ENCODE peak calls at places on chromosome 21, in seven cellular contexts. P is IMR-90, X is iris pigment epithelial cell, G is anterior cingulate cortex, T is upper lobe of right lung, Y is NAMALWA, C is activated gamma-delta T cell. Z is an unnamed sample.

GRCh38 chr21:45455321-45456013 is 50.5 kb downstream of the COL18A1 start:
- DNase-seq in P (peak), X (peak), G (no peak), T (no peak), Y (no peak), C (no peak), Z (no peak)

GRCh38 chr21:18443085-18443484 is 39.5 kb upstream of the TMPRSS15 start:
- DNase-seq in P (no peak), X (no peak), G (no peak), T (no peak), Y (no peak), C (no peak), Z (no peak)

GRCh38 chr21:32612999-32613337 is 791 bp upstream of the CFAP298 start:
- DNase-seq in P (no peak), X (no peak), G (no peak), T (no peak), Y (no peak), C (no peak), Z (no peak)

GRCh38 chr21:34528131-34528561 is 16.1 kb upstream of the KCNE1 start:
- DNase-seq in P (peak), X (peak), G (no peak), T (no peak), Y (no peak), C (no peak), Z (no peak)

GRCh38 chr21:34992736-34993135 is 56.4 kb downstream of the RUNX1 start:
- DNase-seq in P (peak), X (peak), G (no peak), T (no peak), Y (no peak), C (no peak), Z (no peak)

GRCh38 chr21:23687154-23687553 is 1920.1 kb downstream of the MRPL39 start:
- DNase-seq in P (no peak), X (no peak), G (no peak), T (no peak), Y (no peak), C (no peak), Z (no peak)

GRCh38 chr21:26351661-26352060 is 181.1 kb upstream of the APP start:
- DNase-seq in P (no peak), X (no peak), G (no peak), T (no peak), Y (no peak), C (no peak), Z (no peak)

GRCh38 chr21:38505654-38506523 is 7.6 kb upstream of the ERG start:
- DNase-seq in P (peak), X (peak), G (peak), T (no peak), Y (peak), C (no peak), Z (peak)

GRCh38 chr21:33797565-33797964 is 118.0 kb downstream of the ATP5PO start:
- DNase-seq in P (no peak), X (no peak), G (no peak), T (no peak), Y (no peak), C (no peak), Z (no peak)

GRCh38 chr21:28885853-28886177 is 106.9 kb downstream of the LTN1 start:
- DNase-seq in P (no peak), X (no peak), G (no peak), T (no peak), Y (no peak), C (no peak), Z (no peak)

GRCh38 chr21:35438643-35439404 is 389.7 kb upstream of the RUNX1 start:
- DNase-seq in P (peak), X (no peak), G (no peak), T (no peak), Y (peak), C (no peak), Z (no peak)

GRCh38 chr21:43193651-43194302 is 25.0 kb downstream of the CRYAA start:
- DNase-seq in P (peak), X (peak), G (no peak), T (peak), Y (peak), C (no peak), Z (no peak)

GRCh38 chr21:44322621-44323325 is 16.4 kb downstream of the CFAP410 start:
- DNase-seq in P (no peak), X (no peak), G (no peak), T (no peak), Y (no peak), C (no peak), Z (no peak)

GRCh38 chr21:38814126-38815059 is 8.7 kb downstream of the ETS2 start:
- DNase-seq in P (no peak), X (peak), G (no peak), T (no peak), Y (no peak), C (no peak), Z (no peak)

GRCh38 chr21:42212261-42212660 is 6.7 kb upstream of the ABCG1 start:
- DNase-seq in P (no peak), X (no peak), G (no peak), T (no peak), Y (no peak), C (no peak), Z (no peak)

GRCh38 chr21:39845581-39846130 is 21.6 kb upstream of the PCP4 start:
- DNase-seq in P (no peak), X (peak), G (no peak), T (no peak), Y (no peak), C (no peak), Z (no peak)

GRCh38 chr21:45998871-45999580 is 17.5 kb downstream of the COL6A1 start:
- DNase-seq in P (no peak), X (no peak), G (no peak), T (no peak), Y (no peak), C (no peak), Z (no peak)

GRCh38 chr21:28590722-28591121 is 402.0 kb downstream of the LTN1 start:
- DNase-seq in P (no peak), X (no peak), G (no peak), T (no peak), Y (no peak), C (no peak), Z (no peak)

GRCh38 chr21:45809421-45809820 is 165.9 kb downstream of the PCBP3 start:
- DNase-seq in P (no peak), X (no peak), G (no peak), T (no peak), Y (no peak), C (no peak), Z (no peak)

GRCh38 chr21:28513450-28513849 is 479.2 kb downstream of the LTN1 start:
- DNase-seq in P (peak), X (no peak), G (no peak), T (no peak), Y (no peak), C (no peak), Z (no peak)

GRCh38 chr21:32771134-32771523 is 426 bp downstream of the PAXBP1 start:
- DNase-seq in P (peak), X (peak), G (no peak), T (peak), Y (peak), C (peak), Z (no peak)

GRCh38 chr21:46205121-46205520 is 20.9 kb upstream of the SPATC1L start:
- DNase-seq in P (no peak), X (no peak), G (no peak), T (peak), Y (no peak), C (no peak), Z (no peak)

GRCh38 chr21:38631171-38631570 is 132.9 kb upstream of the ERG start:
- DNase-seq in P (no peak), X (peak), G (no peak), T (no peak), Y (no peak), C (no peak), Z (no peak)

GRCh38 chr21:46038871-46039397 is 57.4 kb downstream of the COL6A1 start:
- DNase-seq in P (peak), X (peak), G (no peak), T (peak), Y (no peak), C (no peak), Z (no peak)

GRCh38 chr21:35811115-35811806 is 249.1 kb downstream of the SETD4 start:
- DNase-seq in P (no peak), X (no peak), G (no peak), T (no peak), Y (no peak), C (no peak), Z (no peak)

GRCh38 chr21:35190201-35190701 is 141.1 kb upstream of the RUNX1 start:
- DNase-seq in P (peak), X (peak), G (no peak), T (no peak), Y (no peak), C (no peak), Z (no peak)

GRCh38 chr21:39628380-39628779 is 15.6 kb downstream of the B3GALT5 start:
- DNase-seq in P (no peak), X (no peak), G (no peak), T (no peak), Y (no peak), C (no peak), Z (no peak)

GRCh38 chr21:25934771-25935224 is 200.0 kb downstream of the GABPA start:
- DNase-seq in P (peak), X (peak), G (no peak), T (peak), Y (no peak), C (no peak), Z (no peak)

GRCh38 chr21:36821032-36821299 is 122.1 kb downstream of the SIM2 start:
- DNase-seq in P (no peak), X (no peak), G (no peak), T (no peak), Y (no peak), C (no peak), Z (no peak)

GRCh38 chr21:43908167-43908566 is 43.1 kb downstream of the AGPAT3 start:
- DNase-seq in P (no peak), X (no peak), G (no peak), T (no peak), Y (no peak), C (no peak), Z (no peak)

GRCh38 chr21:46424621-46425020 is 34.1 kb upstream of the DIP2A start:
- DNase-seq in P (no peak), X (no peak), G (no peak), T (no peak), Y (no peak), C (no peak), Z (no peak)

GRCh38 chr21:45941338-45941710 is 40.2 kb upstream of the COL6A1 start:
- DNase-seq in P (no peak), X (no peak), G (no peak), T (no peak), Y (no peak), C (no peak), Z (no peak)

GRCh38 chr21:39314155-39315027 is 959 bp upstream of the BRWD1 start:
- DNase-seq in P (peak), X (peak), G (peak), T (no peak), Y (peak), C (peak), Z (peak)

GRCh38 chr21:45279446-45280177 is 8.1 kb downstream of the POFUT2 start:
- DNase-seq in P (no peak), X (no peak), G (no peak), T (no peak), Y (no peak), C (no peak), Z (no peak)

GRCh38 chr21:45447821-45448220 is 42.9 kb downstream of the COL18A1 start:
- DNase-seq in P (no peak), X (no peak), G (no peak), T (no peak), Y (no peak), C (no peak), Z (no peak)

GRCh38 chr21:32021319-32022027 is 148.7 kb downstream of the HUNK start:
- DNase-seq in P (no peak), X (no peak), G (peak), T (no peak), Y (no peak), C (no peak), Z (peak)

GRCh38 chr21:32463889-32464300 is 51.4 kb downstream of the EVA1C start:
- DNase-seq in P (peak), X (peak), G (no peak), T (no peak), Y (no peak), C (no peak), Z (no peak)

GRCh38 chr21:42120056-42120903 is 49.2 kb downstream of the UMODL1 start:
- DNase-seq in P (no peak), X (no peak), G (no peak), T (no peak), Y (peak), C (no peak), Z (peak)